ENCODE peak calls at places on chromosomes 4 and X, in nine cellular contexts. Y, F, W, D, H, L, P, S and Q are unnamed samples.

GRCh38 chr4:159070742-159071141 is 32.1 kb upstream of the RAPGEF2 start:
- DNase-seq in Y (peak), S (no peak), F (no peak), W (peak), L (peak), P (no peak), H (no peak), D (peak), Q (no peak)

GRCh38 chr4:30718021-30718888 is 1.9 kb upstream of the PCDH7 start:
- DNase-seq in L (peak), F (peak), Y (peak), W (no peak), H (no peak), S (no peak), D (no peak), P (no peak), Q (peak)

GRCh38 chrX:71103110-71103983 is 3.2 kb downstream of the CXorf65 start:
- DNase-seq in P (peak), F (peak), W (no peak), Y (peak), L (peak), H (peak), D (no peak), S (peak), Q (no peak)

GRCh38 chr4:174496631-174497442 is 25.5 kb downstream of the HPGD start:
- DNase-seq in D (no peak), L (no peak), F (no peak), W (no peak), H (no peak), Y (peak), P (no peak), S (no peak), Q (no peak)

GRCh38 chr4:169854090-169854489 is 96.3 kb upstream of the HPF1 start:
- DNase-seq in F (no peak), D (no peak), S (no peak), H (no peak), W (no peak), P (no peak), Y (peak), L (no peak), Q (no peak)

GRCh38 chrX:94695910-94696309 is 1021.9 kb downstream of the FAM133A start:
- DNase-seq in L (no peak), S (no peak), W (no peak), F (no peak), Y (no peak), D (no peak), H (no peak), P (no peak), Q (no peak)

GRCh38 chr4:128591482-128591881 is 218.0 kb upstream of the JADE1 start:
- DNase-seq in S (no peak), P (no peak), L (no peak), F (no peak), D (no peak), W (no peak), H (no peak), Y (no peak), Q (no peak)

GRCh38 chr4:11650801-11651596 is 222.3 kb upstream of the HS3ST1 start:
- DNase-seq in F (no peak), H (no peak), Y (no peak), L (peak), D (no peak), W (no peak), S (no peak), P (no peak), Q (no peak)

GRCh38 chrX:106612403-106612789 is 618 bp downstream of the RADX start:
- DNase-seq in D (no peak), F (no peak), S (no peak), P (no peak), L (no peak), W (no peak), Y (no peak), H (no peak), Q (no peak)

GRCh38 chr4:821631-822030 is 4.3 kb downstream of the CPLX1 start:
- DNase-seq in P (no peak), S (no peak), F (no peak), Y (no peak), W (no peak), H (no peak), L (no peak), D (no peak), Q (no peak)